ENCODE peak calls at places on chromosomes 12 and 14, in eight cellular contexts. V, I, W, S, L, N, T and O are unnamed samples.

GRCh38 chr12:130953783-130954543 is at the start of gene ADGRD1:
- DNase-seq in V (peak; percentile 77), I (no peak), W (peak; percentile 75), S (peak; percentile 45), L (peak; percentile 80), N (no peak), T (peak; percentile 75), O (no peak)

GRCh38 chr12:4370265-4370664 is 9.2 kb downstream of the FGF23 start:
- DNase-seq in V (no peak), I (no peak), W (no peak), S (no peak), L (no peak), N (no peak), T (no peak), O (no peak)

GRCh38 chr12:118136559-118137003 is 657 bp downstream of the PEBP1 start:
- DNase-seq in V (peak; percentile 48), I (peak; percentile 7), W (peak; percentile 74), S (peak; percentile 61), L (peak; percentile 45), N (no peak), T (peak; percentile 55), O (no peak)

GRCh38 chr12:29023436-29024076 is 125.5 kb upstream of the FAR2 start:
- DNase-seq in V (no peak), I (no peak), W (no peak), S (no peak), L (no peak), N (no peak), T (no peak), O (no peak)

GRCh38 chr12:53712059-53712643 is 15.1 kb downstream of the CALCOCO1 start:
- DNase-seq in V (no peak), I (no peak), W (no peak), S (no peak), L (no peak), N (no peak), T (no peak), O (no peak)

GRCh38 chr14:34498684-34499412 is 36.8 kb upstream of the SPTSSA start:
- DNase-seq in V (no peak), I (peak; percentile 30), W (no peak), S (peak; percentile 53), L (peak; percentile 38), N (no peak), T (peak; percentile 34), O (no peak)

GRCh38 chr12:130916251-130916911 is 37.3 kb upstream of the ADGRD1 start:
- DNase-seq in V (peak; percentile 49), I (no peak), W (peak; percentile 76), S (peak; percentile 30), L (peak; percentile 61), N (peak; percentile 28), T (peak; percentile 71), O (no peak)

GRCh38 chr12:40055227-40055579 is 50.7 kb downstream of the SLC2A13 start:
- DNase-seq in V (no peak), I (no peak), W (no peak), S (no peak), L (no peak), N (no peak), T (no peak), O (no peak)

GRCh38 chr14:69152181-69152943 is 557 bp downstream of the DCAF5 start:
- DNase-seq in V (peak; percentile 41), I (no peak), W (peak; percentile 63), S (peak; percentile 10), L (peak; percentile 6), N (no peak), T (peak; percentile 62), O (no peak)

DNA sequence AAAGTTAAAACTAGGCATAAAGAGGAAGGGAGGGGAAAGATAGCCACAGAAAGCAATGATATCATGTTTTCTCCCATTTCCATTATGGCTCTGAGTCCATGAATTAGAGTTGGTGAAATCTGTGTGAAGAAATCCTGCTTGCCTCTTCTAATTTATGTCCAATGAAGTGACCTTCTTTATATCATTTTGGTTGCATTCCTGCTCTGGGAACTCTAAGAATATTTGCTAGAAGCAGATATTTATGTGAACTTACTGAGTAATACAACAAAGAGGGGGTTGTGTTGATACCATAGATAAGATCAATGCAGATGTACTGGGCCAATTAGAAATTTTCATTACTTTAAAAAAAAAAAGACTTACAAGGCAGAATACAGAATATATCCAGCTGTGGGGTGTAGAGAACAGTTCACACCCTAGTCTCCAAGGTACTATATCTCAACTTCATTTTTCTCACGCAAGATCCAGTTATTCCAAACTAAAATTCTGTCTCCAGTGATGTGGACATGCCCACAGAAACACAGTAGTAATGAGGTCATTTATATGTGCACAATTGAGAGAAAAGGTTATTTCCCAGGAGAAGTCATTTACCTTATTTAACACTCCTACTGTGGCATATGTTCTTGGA is 51.5 kb upstream of the KCNJ8 start:
- DNase-seq in V (no peak), I (no peak), W (no peak), S (no peak), L (no peak), N (no peak), T (no peak), O (no peak)
- TF ChIP-seq CTCF in V (no peak), I (no peak), W (no peak), S (no peak), L (no peak), N (no peak), T (no peak), O (no peak)

DNA sequence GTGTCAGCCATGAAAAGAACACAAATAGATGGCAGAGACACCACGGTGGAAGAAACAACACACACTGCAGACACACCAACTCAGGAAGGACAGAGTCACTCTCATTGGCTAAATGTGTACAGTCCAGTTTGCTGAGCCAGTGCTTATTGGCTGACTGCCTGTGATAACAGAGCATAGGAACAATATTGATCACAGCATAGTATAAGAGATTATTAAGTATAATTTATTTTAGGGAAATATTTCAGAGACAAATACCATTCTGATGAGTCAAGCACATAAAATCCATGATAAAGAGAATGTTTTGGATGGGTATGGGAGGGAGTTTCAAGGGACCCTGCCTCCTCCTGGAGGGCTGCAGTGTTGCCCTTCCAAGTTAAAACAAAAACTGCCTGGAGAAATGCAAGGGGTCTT is 50.9 kb downstream of the BTG1 start:
- DNase-seq in V (no peak), I (no peak), W (no peak), S (no peak), L (no peak), N (no peak), T (peak; percentile 33), O (no peak)
- TF ChIP-seq CTCF in V (no peak), I (peak; percentile 45), W (no peak), S (no peak), L (no peak), N (peak; percentile 13), T (peak; percentile 14), O (no peak)

DNA sequence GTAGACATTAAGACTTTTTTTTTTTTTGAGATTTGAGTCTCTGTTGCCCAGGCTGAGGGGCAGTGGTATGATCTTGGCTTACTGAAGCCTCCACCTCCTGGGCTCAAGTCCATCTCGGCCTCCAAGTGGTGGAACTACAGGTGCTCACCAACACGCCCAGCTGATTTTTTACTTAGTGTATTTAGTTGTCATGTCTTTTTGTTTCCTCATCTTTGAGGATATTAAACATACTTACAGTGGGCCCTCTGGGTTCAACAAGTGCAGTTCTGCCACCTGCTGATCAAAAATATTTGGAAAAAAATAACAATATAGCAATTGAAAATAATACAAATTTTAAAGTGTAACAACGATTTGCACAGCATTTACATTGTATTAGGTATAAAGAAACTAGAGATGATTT is 4.4 kb upstream of the B4GALNT1 start:
- DNase-seq in V (no peak), I (no peak), W (no peak), S (no peak), L (no peak), N (no peak), T (no peak), O (no peak)
- TF ChIP-seq CTCF in V (no peak), I (peak; percentile 42), W (no peak), S (no peak), L (no peak), N (no peak), T (no peak), O (peak; percentile 36)

GRCh38 chr14:86652512-86652911 is 1122.6 kb downstream of the FLRT2 start:
- DNase-seq in V (no peak), I (no peak), W (no peak), S (no peak), L (no peak), N (no peak), T (no peak), O (no peak)

GRCh38 chr14:86654558-86655184 is 1124.7 kb downstream of the FLRT2 start:
- DNase-seq in V (peak; percentile 6), I (peak; percentile 16), W (no peak), S (peak; percentile 35), L (peak; percentile 66), N (peak; percentile 4), T (peak; percentile 73), O (no peak)
- TF ChIP-seq CTCF in V (peak; percentile 37), I (peak; percentile 77), W (peak; percentile 10), S (peak; percentile 15), L (peak; percentile 46), N (peak; percentile 64), T (peak; percentile 63), O (peak; percentile 76)

GRCh38 chr14:29458547-29458946 is 469.1 kb downstream of the PRKD1 start:
- DNase-seq in V (no peak), I (peak; percentile 14), W (no peak), S (no peak), L (no peak), N (no peak), T (no peak), O (no peak)

GRCh38 chr14:29454026-29454693 is 473.5 kb downstream of the PRKD1 start:
- DNase-seq in V (no peak), I (no peak), W (no peak), S (no peak), L (no peak), N (no peak), T (no peak), O (no peak)

GRCh38 chr14:29453045-29453444 is 474.6 kb downstream of the PRKD1 start:
- DNase-seq in V (no peak), I (no peak), W (no peak), S (no peak), L (no peak), N (no peak), T (no peak), O (no peak)
- TF ChIP-seq CTCF in V (no peak), I (no peak), W (no peak), S (no peak), L (no peak), N (no peak), T (no peak), O (no peak)

DNA sequence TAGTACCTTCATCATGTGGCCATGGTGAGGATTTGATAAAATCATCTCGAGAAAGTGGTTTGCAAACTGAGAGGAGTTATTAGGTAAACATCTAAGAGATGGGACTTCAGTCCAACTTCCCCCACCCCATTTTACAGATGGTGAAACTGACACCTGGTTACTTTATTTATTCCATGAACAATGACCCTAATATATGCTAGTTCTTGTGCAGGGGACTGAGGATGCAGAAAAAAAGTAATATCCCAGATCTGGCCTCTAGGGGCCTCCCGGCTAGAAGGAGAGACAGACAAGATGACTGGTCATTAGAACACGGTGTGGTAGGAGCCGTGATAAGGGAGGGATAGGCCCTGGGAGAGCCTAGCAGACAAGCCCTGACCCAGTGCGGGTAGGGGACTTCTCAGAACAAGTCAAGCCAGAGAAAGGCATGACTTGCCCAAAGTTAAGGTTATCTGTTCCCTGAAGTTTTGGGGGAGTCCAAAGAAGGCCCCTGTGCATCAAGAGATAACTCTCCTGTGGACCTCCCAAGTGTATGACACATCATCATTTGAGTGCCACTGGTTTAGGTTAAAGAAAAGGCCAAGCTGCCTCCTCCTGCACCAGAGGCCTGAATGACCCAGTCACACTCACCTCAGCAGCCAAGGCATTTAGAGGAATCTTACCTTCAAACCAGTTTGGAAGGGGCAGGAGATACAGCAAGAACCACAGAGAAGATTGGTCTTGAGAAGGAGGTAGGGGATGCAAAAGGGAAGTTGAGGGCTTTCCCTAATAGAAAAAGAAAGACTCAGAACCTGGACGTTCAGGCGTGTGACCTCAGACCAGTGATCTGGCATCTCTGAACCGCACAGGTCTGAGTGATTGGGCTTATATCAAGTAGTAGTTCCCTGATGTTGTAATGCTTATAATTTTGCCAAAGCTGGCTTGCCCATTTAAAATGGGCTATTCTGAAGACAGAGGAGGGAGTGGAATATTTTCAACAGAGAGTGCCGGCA is 1.6 kb downstream of the CMKLR1 start:
- DNase-seq in V (no peak), I (no peak), W (no peak), S (no peak), L (peak; percentile 26), N (peak; percentile 12), T (peak; percentile 42), O (no peak)
- TF ChIP-seq CTCF in V (peak; percentile 49), I (peak; percentile 20), W (peak; percentile 22), S (peak; percentile 31), L (peak; percentile 24), N (peak; percentile 67), T (peak; percentile 62), O (peak; percentile 71)